ENCODE peak calls at places on chromosomes 3 and 15, in four cellular contexts. One of them, this sample, is unnamed.

GRCh38 chr15:78640840-78641733 is at the start of gene CHRNB4:
- DNase-seq in IMR-90: no peak
- DNase-seq in lung: no peak
- DNase-seq in choroid plexus epithelial cell: peak; percentile 35
- DNase-seq in this sample: no peak

GRCh38 chr15:80736571-80736970 is 41.5 kb downstream of the ABHD17C start:
- DNase-seq in IMR-90: peak; percentile 47
- DNase-seq in lung: no peak
- DNase-seq in choroid plexus epithelial cell: peak; percentile 32
- DNase-seq in this sample: no peak

GRCh38 chr3:59563966-59564365 is 514.1 kb upstream of the CFAP20DC start:
- DNase-seq in IMR-90: no peak
- DNase-seq in lung: no peak
- DNase-seq in choroid plexus epithelial cell: peak; percentile 21
- DNase-seq in this sample: peak; percentile 54

GRCh38 chr15:75836953-75837321 is 6.3 kb upstream of the UBE2Q2 start:
- DNase-seq in IMR-90: peak; percentile 84
- DNase-seq in lung: no peak
- DNase-seq in choroid plexus epithelial cell: peak; percentile 93
- DNase-seq in this sample: peak; percentile 76

GRCh38 chr3:161508852-161509477 is 12.4 kb downstream of the OTOL1 start:
- DNase-seq in IMR-90: no peak
- DNase-seq in lung: no peak
- DNase-seq in choroid plexus epithelial cell: peak; percentile 18
- DNase-seq in this sample: peak; percentile 5

GRCh38 chr3:110813541-110813940 is 258.1 kb upstream of the NECTIN3 start:
- DNase-seq in IMR-90: peak; percentile 6
- DNase-seq in lung: no peak
- DNase-seq in choroid plexus epithelial cell: no peak
- DNase-seq in this sample: no peak

GRCh38 chr3:56976666-56977560 is 83.6 kb upstream of the SPATA12 start:
- DNase-seq in IMR-90: peak; percentile 67
- DNase-seq in lung: no peak
- DNase-seq in choroid plexus epithelial cell: peak; percentile 50
- DNase-seq in this sample: peak; percentile 57

GRCh38 chr3:132573657-132574260 is 23.3 kb upstream of the ACKR4 start:
- DNase-seq in IMR-90: no peak
- DNase-seq in lung: no peak
- DNase-seq in choroid plexus epithelial cell: no peak
- DNase-seq in this sample: no peak

GRCh38 chr3:111484666-111485065 is 57.3 kb upstream of the CD96 start:
- DNase-seq in IMR-90: peak; percentile 62
- DNase-seq in lung: no peak
- DNase-seq in choroid plexus epithelial cell: peak; percentile 64
- DNase-seq in this sample: peak; percentile 18

GRCh38 chr15:40248006-40248783 is 9.3 kb downstream of the PAK6 start:
- DNase-seq in IMR-90: no peak
- DNase-seq in lung: no peak
- DNase-seq in choroid plexus epithelial cell: no peak
- DNase-seq in this sample: no peak

GRCh38 chr15:62389887-62390792 is 225.1 kb upstream of the C2CD4B start:
- DNase-seq in IMR-90: peak; percentile 77
- DNase-seq in lung: peak; percentile 60
- DNase-seq in choroid plexus epithelial cell: peak; percentile 79
- DNase-seq in this sample: peak; percentile 80

GRCh38 chr3:59654120-59654952 is 604.5 kb upstream of the CFAP20DC start:
- DNase-seq in IMR-90: peak; percentile 11
- DNase-seq in lung: peak; percentile 64
- DNase-seq in choroid plexus epithelial cell: peak; percentile 16
- DNase-seq in this sample: no peak

GRCh38 chr3:182717216-182717615 is 76.1 kb upstream of the ATP11B start:
- DNase-seq in IMR-90: no peak
- DNase-seq in lung: no peak
- DNase-seq in choroid plexus epithelial cell: no peak
- DNase-seq in this sample: no peak

GRCh38 chr15:64356443-64357040 is 569 bp upstream of the CSNK1G1 start:
- DNase-seq in IMR-90: peak; percentile 87
- DNase-seq in lung: no peak
- DNase-seq in choroid plexus epithelial cell: peak; percentile 94
- DNase-seq in this sample: peak; percentile 91

GRCh38 chr3:171284308-171285075 is 175.7 kb downstream of the TNIK start:
- DNase-seq in IMR-90: peak; percentile 98
- DNase-seq in lung: no peak
- DNase-seq in choroid plexus epithelial cell: peak; percentile 99
- DNase-seq in this sample: peak; percentile 96

GRCh38 chr15:92674347-92674746 is 18.8 kb upstream of the FAM174B start:
- DNase-seq in IMR-90: no peak
- DNase-seq in lung: no peak
- DNase-seq in choroid plexus epithelial cell: no peak
- DNase-seq in this sample: no peak

GRCh38 chr3:94225176-94225742 is 162.4 kb downstream of the NSUN3 start:
- DNase-seq in IMR-90: no peak
- DNase-seq in lung: no peak
- DNase-seq in choroid plexus epithelial cell: peak; percentile 23
- DNase-seq in this sample: peak; percentile 18

GRCh38 chr3:115095236-115095635 is 51.9 kb downstream of the ZBTB20 start:
- DNase-seq in IMR-90: no peak
- DNase-seq in lung: no peak
- DNase-seq in choroid plexus epithelial cell: no peak
- DNase-seq in this sample: no peak

GRCh38 chr15:53658827-53659226 is 100.6 kb downstream of the WDR72 start:
- DNase-seq in IMR-90: no peak
- DNase-seq in lung: no peak
- DNase-seq in choroid plexus epithelial cell: no peak
- DNase-seq in this sample: no peak

This sample was measured in myocyte.